ENCODE peak calls at places on chromosomes 5 and 9, in ten cellular contexts. E is central memory CD4-positive, alpha-beta T cell; O is prostate gland; H is GM03348; V is effector CD4-positive, alpha-beta T cell; P is stimulated activated CD4-positive, alpha-beta T cell treated with anti-CD3 and anti-CD28 coated beads, Interleukin-1b, Interleukin-23, amount 100 ng/mL, for 24 hours; A is activated CD4-positive, alpha-beta T cell treated with anti-CD3 and anti-CD28 coated beads, Interleukin-2, amount 50 U/mL, for 4 hours; S is tibial nerve; M is Right ventricle myocardium superior; U is HS-5. G is an unnamed sample.

GRCh38 chr5:82793808-82794419 is 283.3 kb downstream of the TMEM167A start:
- DNase-seq in E (peak), O (no peak), H (peak), V (peak), P (peak), A (peak), S (peak), M (no peak), U (no peak), G (peak)

GRCh38 chr9:124778575-124779367 is 1.8 kb downstream of the OLFML2A start:
- DNase-seq in E (no peak), O (no peak), H (no peak), V (no peak), P (no peak), A (no peak), S (no peak), M (no peak), U (no peak), G (no peak)

GRCh38 chr5:75524071-75524470 is 12.4 kb downstream of the POLK start:
- DNase-seq in E (no peak), O (no peak), H (peak), V (no peak), P (no peak), A (no peak), S (no peak), M (no peak), U (no peak), G (no peak)

GRCh38 chr5:114305402-114306207 is 56.3 kb upstream of the KCNN2 start:
- DNase-seq in E (no peak), O (no peak), H (no peak), V (no peak), P (no peak), A (no peak), S (no peak), M (no peak), U (no peak), G (no peak)

GRCh38 chr9:2602704-2603116 is 18.9 kb upstream of the VLDLR start:
- DNase-seq in E (no peak), O (no peak), H (no peak), V (no peak), P (no peak), A (no peak), S (no peak), M (no peak), U (no peak), G (no peak)

GRCh38 chr5:133106761-133107572 is 55.2 kb downstream of the HSPA4 start:
- DNase-seq in E (no peak), O (no peak), H (no peak), V (no peak), P (no peak), A (no peak), S (no peak), M (no peak), U (no peak), G (no peak)

GRCh38 chr5:151002681-151003502 is 17.5 kb upstream of the GPX3 start:
- DNase-seq in E (no peak), O (no peak), H (no peak), V (no peak), P (no peak), A (no peak), S (no peak), M (no peak), U (no peak), G (no peak)

GRCh38 chr5:77518304-77518703 is 26.2 kb upstream of the WDR41 start:
- DNase-seq in E (no peak), O (no peak), H (no peak), V (no peak), P (no peak), A (no peak), S (no peak), M (no peak), U (no peak), G (peak)

GRCh38 chr5:1736889-1737711 is 62.5 kb downstream of the MRPL36 start:
- DNase-seq in E (no peak), O (no peak), H (no peak), V (no peak), P (no peak), A (no peak), S (no peak), M (no peak), U (no peak), G (no peak)

GRCh38 chr5:56152437-56152836 is 80.7 kb downstream of the ANKRD55 start:
- DNase-seq in E (peak), O (no peak), H (no peak), V (no peak), P (no peak), A (no peak), S (no peak), M (no peak), U (no peak), G (no peak)

GRCh38 chr5:171300358-171300757 is 8.7 kb upstream of the TLX3 start:
- DNase-seq in E (no peak), O (no peak), H (no peak), V (no peak), P (no peak), A (no peak), S (no peak), M (no peak), U (no peak), G (no peak)

GRCh38 chr9:4298255-4299005 is 1.4 kb downstream of the GLIS3 start:
- DNase-seq in E (peak), O (peak), H (peak), V (no peak), P (no peak), A (peak), S (peak), M (peak), U (no peak), G (no peak)

GRCh38 chr9:110189001-110189400 is 19.0 kb downstream of the C9orf152 start:
- DNase-seq in E (no peak), O (peak), H (no peak), V (no peak), P (no peak), A (no peak), S (peak), M (peak), U (no peak), G (peak)

GRCh38 chr5:140633081-140633471 is at the start of gene CD14:
- DNase-seq in E (no peak), O (no peak), H (peak), V (no peak), P (no peak), A (no peak), S (peak), M (peak), U (no peak), G (peak)

GRCh38 chr5:98880151-98880550 is 48.7 kb downstream of the CHD1 start:
- DNase-seq in E (no peak), O (no peak), H (no peak), V (no peak), P (no peak), A (no peak), S (no peak), M (no peak), U (no peak), G (no peak)

GRCh38 chr5:54634089-54634488 is 116.5 kb downstream of the SNX18 start:
- DNase-seq in E (no peak), O (no peak), H (no peak), V (no peak), P (no peak), A (no peak), S (no peak), M (no peak), U (no peak), G (no peak)

GRCh38 chr9:109857337-109857736 is 77.3 kb downstream of the PALM2AKAP2 start:
- DNase-seq in E (no peak), O (no peak), H (peak), V (no peak), P (no peak), A (no peak), S (no peak), M (no peak), U (no peak), G (no peak)

GRCh38 chr5:34709861-34710673 is 53.9 kb downstream of the RAI14 start:
- DNase-seq in E (no peak), O (no peak), H (peak), V (no peak), P (no peak), A (no peak), S (no peak), M (no peak), U (peak), G (peak)